ENCODE peak calls at places on chromosomes 4 and X, in seven cellular contexts. M, B, E, S, N, L and Y are unnamed samples.

GRCh38 chr4:38046735-38047487 is 86.7 kb downstream of the PTTG2 start:
- DNase-seq in M (no peak), B (no peak), E (no peak), S (no peak), N (no peak), L (no peak), Y (no peak)

GRCh38 chr4:56434599-56435000 is 815 bp downstream of the PPAT start:
- DNase-seq in M (peak; percentile 44), B (no peak), E (no peak), S (no peak), N (no peak), L (peak; percentile 61), Y (no peak)

GRCh38 chrX:72297953-72298730 is 7.6 kb downstream of the CITED1 start:
- DNase-seq in M (no peak), B (peak; percentile 56), E (no peak), S (no peak), N (no peak), L (peak; percentile 35), Y (no peak)

GRCh38 chr4:84652478-84652877 is 69.6 kb downstream of the CDS1 start:
- DNase-seq in M (no peak), B (no peak), E (no peak), S (no peak), N (no peak), L (no peak), Y (no peak)

GRCh38 chr4:76729460-76729859 is 168.5 kb downstream of the SOWAHB start:
- DNase-seq in M (no peak), B (no peak), E (no peak), S (no peak), N (no peak), L (no peak), Y (no peak)

GRCh38 chr4:16794816-16795445 is 103.5 kb downstream of the LDB2 start:
- DNase-seq in M (peak; percentile 71), B (peak; percentile 9), E (peak; percentile 22), S (peak; percentile 72), N (no peak), L (peak; percentile 64), Y (no peak)

GRCh38 chrX:154840856-154841255 is 6.4 kb upstream of the SMIM9 start:
- DNase-seq in M (no peak), B (peak; percentile 54), E (no peak), S (peak; percentile 11), N (no peak), L (peak; percentile 13), Y (no peak)

GRCh38 chr4:128378668-128379067 is 91.1 kb upstream of the PGRMC2 start:
- DNase-seq in M (no peak), B (no peak), E (no peak), S (no peak), N (no peak), L (no peak), Y (no peak)

GRCh38 chr4:38310446-38311043 is 350.3 kb downstream of the PTTG2 start:
- DNase-seq in M (no peak), B (no peak), E (no peak), S (no peak), N (peak; percentile 19), L (no peak), Y (no peak)

GRCh38 chrX:132023117-132023895 is at the start of gene STK26:
- DNase-seq in M (peak; percentile 59), B (peak; percentile 73), E (peak; percentile 61), S (peak; percentile 58), N (peak; percentile 57), L (peak; percentile 77), Y (peak; percentile 74)

GRCh38 chr4:68346461-68346860 is 3.4 kb downstream of the YTHDC1 start:
- DNase-seq in M (no peak), B (peak; percentile 34), E (no peak), S (no peak), N (no peak), L (no peak), Y (no peak)

DNA sequence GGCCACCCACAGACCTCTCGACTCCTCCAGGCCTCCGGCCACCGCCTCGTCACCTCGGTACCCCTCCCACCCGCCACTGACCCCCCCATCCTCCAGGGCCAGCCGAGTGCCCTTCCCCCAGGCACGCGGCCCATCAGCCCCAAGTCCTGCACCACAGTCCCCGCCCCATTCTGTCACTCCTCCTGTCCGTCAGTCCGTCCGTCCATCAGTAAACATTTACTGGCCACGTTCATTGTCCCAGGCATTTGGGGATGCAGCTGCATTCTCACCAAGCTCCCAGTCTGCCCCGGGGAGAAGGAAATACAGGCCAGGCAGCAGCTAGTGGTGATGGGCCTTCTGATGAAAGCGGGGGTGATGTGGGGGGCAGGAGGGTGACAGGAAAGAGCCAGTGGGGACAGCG is 35.3 kb upstream of the FGFR3 start:
- DNase-seq in M (no peak), B (no peak), E (no peak), S (no peak), N (no peak), L (no peak), Y (no peak)
- H3K4me1 ChIP-seq in M (no peaks in the 10 kb centered on the region), B (peaks cover 22% of the 10 kb centered on the region), E (peaks cover 16% of the 10 kb centered on the region), S (no peaks in the 10 kb centered on the region), N (peaks cover 3% of the 10 kb centered on the region), L (peaks cover 28% of the 10 kb centered on the region), Y (peaks cover 2% of the 10 kb centered on the region)

GRCh38 chrX:122703762-122704161 is 480.3 kb upstream of the GRIA3 start:
- DNase-seq in M (no peak), B (no peak), E (no peak), S (no peak), N (no peak), L (no peak), Y (no peak)
- TF ChIP-seq CTCF in M (no peak), B (no peak), E (no peak), S (no peak), N (no peak), L (no peak), Y (no peak)

GRCh38 chr4:153420361-153420760 is 45.8 kb upstream of the TMEM131L start:
- DNase-seq in M (no peak), B (no peak), E (no peak), S (no peak), N (no peak), L (no peak), Y (no peak)
- H3K4me1 ChIP-seq in M (no peaks in the 10 kb centered on the region), B (no peaks in the 10 kb centered on the region), E (no peaks in the 10 kb centered on the region), S (no peaks in the 10 kb centered on the region), N (peaks cover under 1% of the 10 kb centered on the region), L (no peaks in the 10 kb centered on the region), Y (no peaks in the 10 kb centered on the region)

DNA sequence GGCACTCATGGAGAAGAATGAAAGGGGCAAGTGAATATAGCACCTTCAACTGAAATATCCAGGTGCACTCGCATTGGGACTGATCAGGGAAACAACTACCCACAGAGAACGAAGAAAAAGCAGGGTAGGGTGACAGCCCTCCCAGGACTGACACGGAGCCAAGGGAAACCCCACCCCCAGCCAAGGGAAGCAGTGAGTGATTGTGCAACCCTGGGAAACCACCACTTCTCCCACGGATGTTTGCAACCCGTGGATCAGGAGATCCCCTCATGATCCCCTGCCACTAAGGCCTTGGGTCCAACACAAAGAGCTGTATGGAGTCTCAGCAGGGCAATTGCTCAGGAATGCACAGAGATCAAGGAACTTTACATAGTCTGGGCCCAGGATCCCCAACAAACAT is 158.5 kb upstream of the HCCS start:
- DNase-seq in M (no peak), B (no peak), E (peak; percentile 13), S (no peak), N (no peak), L (no peak), Y (no peak)
- TF ChIP-seq CTCF in M (no peak), B (no peak), E (no peak), S (no peak), N (no peak), L (no peak), Y (no peak)

GRCh38 chr4:139913995-139914394 is 240.0 kb downstream of the MAML3 start:
- DNase-seq in M (no peak), B (no peak), E (no peak), S (no peak), N (no peak), L (no peak), Y (no peak)
- H3K4me1 ChIP-seq in M (peaks cover 39% of the 10 kb centered on the region), B (peaks cover 37% of the 10 kb centered on the region), E (peaks cover 53% of the 10 kb centered on the region), S (peaks cover 18% of the 10 kb centered on the region), N (no peaks in the 10 kb centered on the region), L (peaks cover 67% of the 10 kb centered on the region), Y (peaks cover 10% of the 10 kb centered on the region)